ENCODE peak calls at places on chromosomes 11 and 22, in four cellular contexts. L is lung, A is fibroblast of mammary gland, J is heart left ventricle. N is an unnamed sample.

GRCh38 chr11:19953909-19954308 is 206.4 kb downstream of the DBX1 start:
- DNase-seq in A (peak), L (no peak), J (no peak), N (no peak)

GRCh38 chr11:32034149-32034548 is 56.7 kb upstream of the RCN1 start:
- DNase-seq in L (no peak), A (peak), J (no peak), N (no peak)

GRCh38 chr22:21624120-21624879 is 5.5 kb downstream of the YDJC start:
- DNase-seq in J (peak), L (no peak), A (peak), N (no peak)

GRCh38 chr22:23889620-23890019 is 4.6 kb upstream of the MIF start:
- DNase-seq in J (no peak), L (no peak), A (no peak), N (no peak)

GRCh38 chr11:113048820-113049555 is 87.8 kb downstream of the NCAM1 start:
- DNase-seq in A (peak), L (no peak), J (no peak), N (no peak)

GRCh38 chr11:116460156-116460965 is 312.4 kb downstream of the BUD13 start:
- DNase-seq in L (no peak), A (no peak), J (no peak), N (no peak)

GRCh38 chr11:57303280-57303989 is 21.3 kb downstream of the TNKS1BP1 start:
- DNase-seq in A (no peak), L (no peak), J (no peak), N (no peak)

GRCh38 chr11:2991477-2992233 is 474 bp downstream of the NAP1L4 start:
- DNase-seq in J (peak), L (peak), A (peak), N (no peak)

GRCh38 chr11:18567081-18567480 is 21.5 kb downstream of the UEVLD start:
- DNase-seq in L (no peak), J (no peak), A (peak), N (no peak)

GRCh38 chr11:117936973-117937372 is 7.8 kb upstream of the TMPRSS13 start:
- DNase-seq in L (no peak), A (no peak), J (no peak), N (no peak)
- H3K4me3 ChIP-seq in L (no peak), A (no peak), J (no peak), N (no peak)

GRCh38 chr22:49825436-49825835 is 2.2 kb downstream of the BRD1 start:
- DNase-seq in J (no peak), A (peak), L (no peak), N (no peak)
- H3K4me3 ChIP-seq in J (peak), A (peak), L (no peak), N (no peak)

GRCh38 chr22:31087744-31088215 is 6.7 kb downstream of the SMTN start:
- DNase-seq in L (no peak), A (no peak), J (no peak), N (no peak)

GRCh38 chr22:31091106-31091975 is 10.2 kb downstream of the SMTN start:
- DNase-seq in J (no peak), A (no peak), L (no peak), N (no peak)

GRCh38 chr22:31090217-31091085 is 9.3 kb downstream of the SMTN start:
- DNase-seq in J (no peak), A (no peak), L (no peak), N (no peak)

GRCh38 chr22:31088233-31088986 is 7.3 kb downstream of the SMTN start:
- DNase-seq in L (no peak), A (no peak), J (no peak), N (no peak)

DNA sequence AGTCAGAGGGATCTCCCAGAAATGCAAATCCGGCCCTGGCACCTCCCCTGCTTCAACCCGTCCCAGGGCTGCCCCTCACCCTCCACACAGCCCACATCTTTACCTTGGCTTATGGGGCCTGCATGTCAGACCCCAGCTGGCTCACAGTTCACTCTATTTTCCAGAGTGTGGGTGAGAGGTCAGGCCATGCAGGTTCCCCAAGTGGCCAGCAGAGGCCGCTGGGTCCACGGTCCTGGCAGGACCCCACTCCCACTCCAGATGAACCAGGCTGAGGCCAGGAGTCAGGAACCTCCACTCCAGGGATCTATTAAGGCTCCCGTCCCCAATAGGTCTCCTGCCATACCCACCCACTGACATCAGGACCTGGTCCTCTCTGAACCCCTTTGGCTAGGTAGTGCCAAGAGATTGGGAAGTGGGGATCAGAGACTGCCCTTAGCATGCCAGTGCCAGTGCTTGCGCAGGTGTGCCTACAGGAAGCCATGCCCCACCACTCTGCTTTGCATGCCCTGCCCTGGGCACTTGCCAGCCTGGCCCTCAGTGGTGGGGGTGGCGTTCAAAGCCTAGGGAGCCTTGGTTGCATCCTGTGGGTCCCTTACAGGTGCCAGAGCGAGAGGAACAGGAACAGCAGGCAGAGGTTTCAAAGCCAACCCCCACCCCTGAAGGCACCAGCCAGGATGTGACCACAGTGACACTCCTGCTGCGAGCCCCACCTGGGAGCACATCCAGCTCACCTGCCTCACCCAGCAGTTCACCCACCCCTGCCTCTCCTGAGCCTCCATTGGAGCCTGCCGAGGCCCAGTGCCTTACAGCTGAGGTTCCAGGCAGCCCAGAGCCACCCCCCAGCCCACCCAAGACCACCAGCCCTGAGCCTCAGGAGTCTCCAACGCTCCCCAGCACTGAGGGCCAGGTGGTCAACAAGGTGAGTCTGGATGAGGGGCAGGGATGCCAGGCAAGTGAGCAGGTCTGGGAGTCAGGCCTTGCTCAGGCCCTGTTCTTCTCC is 8.3 kb downstream of the SMTN start:
- DNase-seq in J (peak), L (no peak), A (peak), N (no peak)
- H3K4me3 ChIP-seq in J (no peak), L (no peak), A (no peak), N (no peak)

DNA sequence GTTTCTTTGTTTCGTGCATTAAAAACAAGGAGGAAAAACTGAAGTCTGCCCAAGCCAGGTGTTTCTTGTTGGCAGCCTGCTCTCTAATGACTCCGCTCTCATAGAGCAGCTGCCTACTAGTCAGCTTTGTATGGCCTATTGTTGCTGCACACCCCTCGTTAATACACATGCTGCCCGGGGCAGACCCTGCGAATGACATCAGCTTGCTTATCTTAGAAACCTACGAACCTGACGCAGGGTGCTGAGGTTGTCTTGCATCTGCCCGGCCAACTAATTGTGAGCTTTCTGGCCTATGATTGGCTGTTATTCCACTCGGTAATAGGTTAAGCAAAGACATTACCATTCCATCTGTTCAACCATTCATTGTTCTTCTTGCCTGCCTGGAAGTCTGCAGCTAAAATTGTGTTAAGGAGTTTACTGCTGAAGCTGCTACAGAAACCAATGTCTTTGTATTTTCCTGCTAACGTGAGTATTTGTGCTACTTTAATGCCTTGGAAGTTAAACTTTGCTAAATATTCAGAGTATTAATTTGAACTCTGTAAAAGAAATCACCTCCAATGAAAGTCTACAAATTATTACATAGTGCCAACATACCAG is 37.5 kb downstream of the ZC3H12C start:
- DNase-seq in L (no peak), A (no peak), J (no peak), N (no peak)
- H3K4me3 ChIP-seq in L (no peak), A (no peak), J (no peak), N (no peak)

GRCh38 chr11:66641834-66642233 is 3.3 kb downstream of the RBM4 start:
- DNase-seq in A (no peak), L (peak), J (no peak), N (no peak)
- H3K4me3 ChIP-seq in A (no peak), L (no peak), J (peak), N (no peak)

GRCh38 chr11:316031-316701 is 2.3 kb downstream of the IFITM1 start:
- DNase-seq in A (no peak), J (peak), L (no peak), N (no peak)

GRCh38 chr11:316891-317291 is 3.1 kb downstream of the IFITM1 start:
- DNase-seq in A (no peak), J (no peak), L (no peak), N (no peak)

GRCh38 chr11:313787-314547 is at the start of gene IFITM1:
- DNase-seq in A (peak), J (no peak), L (no peak), N (no peak)

GRCh38 chr11:315051-315481 is 1.2 kb downstream of the IFITM1 start:
- DNase-seq in A (no peak), L (no peak), J (no peak), N (no peak)

GRCh38 chr11:315516-315994 is 1.7 kb downstream of the IFITM1 start:
- DNase-seq in L (no peak), A (no peak), J (peak), N (no peak)
- H3K4me3 ChIP-seq in L (peak), A (peak), J (peak), N (peak)

N was measured in iPS DF 6.9.